ENCODE peak calls at places on chromosomes 6 and 20, in ten cellular contexts. X is HL-60, B is astrocyte of the spinal cord, N is fibroblast of lung, R is progenitor cell of endocrine pancreas, Y is WTC11, P is activated B cell treated with CpG ODN at 0.5 μM for 24 hours, E is BJ, I is astrocyte of the cerebellum, C is AG09309. S is an unnamed sample.

GRCh38 chr6:155452576-155452975 is 3.1 kb downstream of the NOX3 start:
- DNase-seq in X (no peak), B (peak), N (peak), R (no peak), Y (no peak), P (no peak), E (no peak), I (no peak), C (no peak), S (no peak)

GRCh38 chr6:4561078-4561435 is 215.1 kb upstream of the CDYL start:
- DNase-seq in X (no peak), B (no peak), N (no peak), R (no peak), Y (no peak), P (no peak), E (no peak), I (no peak), C (no peak), S (no peak)

GRCh38 chr20:46022411-46023147 is 6.4 kb upstream of the SLC12A5 start:
- DNase-seq in X (peak), B (no peak), N (no peak), R (peak), Y (peak), P (peak), E (no peak), I (no peak), C (no peak), S (no peak)

GRCh38 chr6:54988576-54988975 is 142.0 kb downstream of the FAM83B start:
- DNase-seq in X (no peak), B (no peak), N (peak), R (no peak), Y (no peak), P (no peak), E (no peak), I (no peak), C (no peak), S (no peak)

GRCh38 chr20:11020712-11021111 is 346.9 kb upstream of the JAG1 start:
- DNase-seq in X (no peak), B (no peak), N (no peak), R (no peak), Y (no peak), P (no peak), E (no peak), I (no peak), C (no peak), S (no peak)

GRCh38 chr6:11279213-11279780 is 46.8 kb upstream of the NEDD9 start:
- DNase-seq in X (no peak), B (no peak), N (no peak), R (no peak), Y (no peak), P (no peak), E (no peak), I (no peak), C (no peak), S (no peak)

GRCh38 chr20:461254-462198 is 807 bp downstream of the TBC1D20 start:
- DNase-seq in X (peak), B (peak), N (peak), R (peak), Y (peak), P (no peak), E (no peak), I (no peak), C (no peak), S (no peak)

GRCh38 chr6:28922004-28922840 is 1.6 kb downstream of the TRIM27 start:
- DNase-seq in X (peak), B (peak), N (peak), R (no peak), Y (no peak), P (no peak), E (no peak), I (no peak), C (no peak), S (no peak)

GRCh38 chr20:54129350-54129749 is 44.4 kb downstream of the CYP24A1 start:
- DNase-seq in X (no peak), B (no peak), N (no peak), R (no peak), Y (no peak), P (no peak), E (no peak), I (no peak), C (no peak), S (no peak)

GRCh38 chr20:54133434-54134427 is 40.1 kb downstream of the CYP24A1 start:
- DNase-seq in X (no peak), B (no peak), N (peak), R (no peak), Y (no peak), P (no peak), E (no peak), I (no peak), C (no peak), S (no peak)

GRCh38 chr20:54131675-54132611 is 41.8 kb downstream of the CYP24A1 start:
- DNase-seq in X (no peak), B (no peak), N (peak), R (no peak), Y (no peak), P (no peak), E (no peak), I (no peak), C (no peak), S (no peak)

GRCh38 chr20:54134445-54135220 is 39.2 kb downstream of the CYP24A1 start:
- DNase-seq in X (no peak), B (peak), N (peak), R (no peak), Y (no peak), P (no peak), E (no peak), I (no peak), C (no peak), S (no peak)

DNA sequence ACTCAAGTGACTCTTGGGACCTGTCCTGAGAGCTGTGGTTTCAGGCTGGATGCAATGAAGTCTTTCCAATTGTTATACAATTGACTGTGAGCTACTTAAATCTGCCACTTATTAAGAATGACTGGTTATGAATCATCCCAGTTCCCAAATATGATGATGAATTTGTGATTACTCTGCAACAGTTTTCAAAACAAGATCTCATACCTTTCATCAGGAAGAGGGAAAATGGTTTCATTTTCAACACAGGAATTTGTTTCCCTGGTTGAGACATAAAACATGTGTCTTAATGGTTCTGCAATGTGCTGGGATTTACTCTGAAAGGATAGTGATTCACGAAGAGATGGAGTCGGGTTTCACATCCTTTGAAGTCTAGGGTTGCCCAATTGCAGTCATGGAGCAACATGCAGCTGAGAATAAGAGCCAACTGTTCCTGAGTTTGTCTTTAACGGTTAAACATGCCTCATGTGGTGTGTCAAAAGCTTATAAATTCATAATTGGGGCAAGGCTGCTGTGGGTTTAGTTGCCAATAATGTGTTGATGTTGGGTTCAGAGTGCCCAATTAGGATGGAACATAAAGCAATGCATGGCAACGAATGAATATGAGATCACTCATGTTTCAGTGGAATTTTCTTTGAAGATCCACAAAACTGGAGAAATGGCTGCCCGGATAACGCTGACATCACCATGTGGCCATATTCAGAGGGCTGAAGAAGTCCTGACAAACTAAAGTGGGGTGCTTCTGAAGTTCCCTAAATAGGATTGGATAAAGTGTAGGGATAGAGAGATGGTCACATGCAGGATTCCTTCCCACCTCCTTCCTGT is 41.0 kb downstream of the CYP24A1 start:
- DNase-seq in X (no peak), B (peak), N (peak), R (no peak), Y (no peak), P (no peak), E (peak), I (peak), C (peak), S (no peak)
- TF ChIP-seq CTCF in X (no peak), B (no peak), N (no peak), R (no peak), Y (no peak), P (no peak), E (no peak), I (no peak), C (no peak), S (no peak)

GRCh38 chr6:44628347-44628746 is 240.8 kb downstream of the CDC5L start:
- DNase-seq in X (no peak), B (no peak), N (no peak), R (no peak), Y (no peak), P (no peak), E (no peak), I (no peak), C (no peak), S (no peak)

GRCh38 chr6:44627879-44628271 is 240.4 kb downstream of the CDC5L start:
- DNase-seq in X (no peak), B (no peak), N (no peak), R (no peak), Y (no peak), P (no peak), E (no peak), I (no peak), C (no peak), S (no peak)

GRCh38 chr6:44631968-44632367 is 244.5 kb downstream of the CDC5L start:
- DNase-seq in X (no peak), B (no peak), N (peak), R (no peak), Y (no peak), P (no peak), E (no peak), I (no peak), C (no peak), S (no peak)

GRCh38 chr6:44629636-44630035 is 242.1 kb downstream of the CDC5L start:
- DNase-seq in X (no peak), B (no peak), N (no peak), R (no peak), Y (no peak), P (no peak), E (no peak), I (no peak), C (no peak), S (no peak)

DNA sequence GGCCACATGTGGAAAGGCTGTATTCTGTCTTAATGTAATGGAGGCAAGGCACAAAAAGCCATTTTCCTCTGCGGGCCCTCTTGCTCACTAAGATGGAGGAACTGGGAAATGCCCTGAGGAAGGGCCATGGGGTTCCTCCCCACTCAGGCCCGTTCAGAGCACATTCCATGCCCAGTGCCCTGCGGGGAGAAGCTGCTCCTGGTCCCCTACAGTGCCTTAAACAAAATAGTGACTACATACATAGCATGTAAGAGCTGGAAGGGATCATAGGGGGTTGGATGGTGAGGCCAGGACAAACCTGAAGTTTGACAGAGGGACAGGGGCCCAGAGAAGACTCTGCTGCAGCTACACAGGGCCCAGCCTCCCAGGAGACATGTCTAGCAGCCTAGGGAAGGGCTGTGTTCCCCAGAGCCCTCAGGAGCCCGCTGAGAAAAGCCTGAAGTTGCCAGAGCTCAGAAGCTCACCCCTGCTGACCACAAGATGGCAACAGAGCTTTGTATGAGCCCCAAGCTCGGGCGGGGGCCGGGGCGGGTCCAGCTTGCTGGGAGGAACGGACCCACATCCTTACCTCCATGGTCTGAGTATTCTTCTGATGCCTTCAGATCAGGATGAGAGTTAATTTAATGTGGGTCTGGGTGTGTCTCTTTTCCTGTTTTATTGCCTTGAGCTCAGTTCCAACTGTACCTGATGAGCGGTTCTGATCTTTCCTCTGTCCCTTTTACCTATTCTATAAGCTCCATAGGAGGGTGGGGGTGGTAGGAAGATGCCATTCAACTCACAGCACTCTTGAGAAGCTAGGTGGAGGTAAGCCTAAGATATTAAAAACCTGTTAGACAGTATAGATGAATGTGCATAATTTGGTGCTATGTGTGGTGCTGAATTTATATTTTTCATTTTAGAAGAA is 242.9 kb downstream of the CDC5L start:
- DNase-seq in X (peak), B (peak), N (peak), R (peak), Y (peak), P (no peak), E (no peak), I (peak), C (no peak), S (peak)
- TF ChIP-seq CTCF in X (peak), B (peak), N (peak), R (peak), Y (peak), P (no peak), E (peak), I (peak), C (peak), S (peak)

DNA sequence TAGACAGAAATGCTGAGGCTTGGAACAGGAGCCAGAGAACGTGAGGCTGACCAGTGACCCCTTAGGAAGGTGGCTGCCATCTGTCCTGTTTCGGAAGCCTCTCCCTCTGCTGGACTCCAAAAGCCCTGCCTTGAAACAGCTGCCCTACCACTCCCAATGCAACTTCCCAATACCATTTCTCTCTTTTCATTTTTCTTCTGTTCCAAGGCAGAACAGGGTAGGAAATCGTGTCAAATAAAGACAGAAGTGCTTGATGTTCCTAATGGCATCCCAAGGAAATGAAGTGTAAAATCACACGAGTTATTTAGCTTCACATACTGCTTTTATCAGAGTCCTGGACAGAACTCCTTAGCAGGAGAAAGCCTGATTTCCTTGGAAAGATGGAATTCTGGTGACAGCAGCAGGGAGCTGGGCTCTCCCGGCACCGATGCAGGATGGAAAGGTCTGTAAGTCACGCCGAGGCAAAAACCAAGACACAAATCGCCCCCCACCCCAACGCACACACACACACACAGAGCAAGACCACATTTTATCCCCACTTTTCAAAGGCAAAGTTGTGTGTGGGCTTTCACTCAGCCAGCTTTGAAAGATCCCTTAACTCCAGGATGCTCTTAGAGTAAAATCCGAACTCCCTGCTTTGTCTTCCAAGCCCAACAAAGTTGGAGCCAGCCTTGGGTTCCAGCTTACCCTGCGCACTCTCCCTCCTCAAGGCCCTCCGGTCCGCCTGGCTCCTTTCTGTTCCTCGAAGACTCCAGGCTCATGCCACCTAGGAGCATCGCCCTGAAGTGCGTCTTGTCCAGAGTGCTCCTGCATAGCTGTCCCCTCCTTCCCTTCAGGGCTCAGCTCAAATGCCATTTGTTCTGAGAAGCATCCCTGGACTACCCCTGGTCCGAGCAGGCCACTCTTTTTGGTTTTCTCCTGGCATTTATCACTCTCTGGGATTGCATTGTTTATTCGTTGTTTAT is 11.6 kb upstream of the STX16 start:
- DNase-seq in X (no peak), B (no peak), N (no peak), R (no peak), Y (no peak), P (no peak), E (no peak), I (no peak), C (no peak), S (no peak)
- TF ChIP-seq CTCF in X (no peak), B (peak), N (no peak), R (no peak), Y (no peak), P (no peak), E (no peak), I (peak), C (peak), S (no peak)

DNA sequence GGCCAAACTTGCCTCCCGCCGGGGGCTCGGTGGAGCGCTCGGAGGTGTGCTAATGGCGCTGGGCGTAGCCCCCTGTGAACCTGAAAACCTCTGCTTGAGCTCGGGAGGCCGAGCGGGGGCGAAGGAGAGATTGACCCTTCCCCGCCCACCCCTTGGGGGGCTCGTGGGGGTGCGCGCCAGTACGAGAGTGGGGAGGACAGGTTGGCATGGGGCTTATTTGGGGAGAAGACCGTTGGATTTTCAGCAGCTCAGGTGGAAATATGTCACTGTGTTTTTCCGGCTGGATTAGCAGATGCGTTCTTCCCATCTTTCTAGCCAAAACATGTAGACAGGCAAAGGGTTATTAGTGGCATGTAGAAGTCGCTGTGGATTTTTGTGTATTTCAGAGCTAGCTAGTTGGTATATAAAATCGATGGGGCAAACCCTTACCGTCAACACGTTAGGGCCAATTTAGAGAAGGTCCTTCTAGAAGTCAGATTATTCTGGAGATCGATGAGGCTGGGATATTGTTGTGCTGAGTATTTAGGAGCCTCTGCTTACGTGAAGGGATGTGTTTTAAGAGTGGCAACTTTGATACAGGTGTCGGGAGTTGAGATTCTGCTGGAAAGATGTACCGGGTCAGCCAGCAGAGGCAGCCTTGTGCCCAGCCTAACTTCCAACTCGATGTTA is 525 bp downstream of the NCOA7 start:
- DNase-seq in X (peak), B (peak), N (peak), R (no peak), Y (no peak), P (no peak), E (no peak), I (no peak), C (no peak), S (no peak)
- TF ChIP-seq CTCF in X (peak), B (peak), N (peak), R (peak), Y (no peak), P (no peak), E (peak), I (peak), C (peak), S (peak)

GRCh38 chr20:50646483-50646996 is 44.8 kb downstream of the RIPOR3 start:
- DNase-seq in X (no peak), B (peak), N (peak), R (no peak), Y (no peak), P (no peak), E (peak), I (no peak), C (peak), S (no peak)
- TF ChIP-seq CTCF in X (no peak), B (peak), N (peak), R (peak), Y (peak), P (no peak), E (peak), I (peak), C (peak), S (no peak)

GRCh38 chr20:51022803-51023616 is at the start of gene KCNG1:
- DNase-seq in X (peak), B (peak), N (peak), R (peak), Y (peak), P (peak), E (no peak), I (no peak), C (no peak), S (no peak)
- TF ChIP-seq CTCF in X (no peak), B (no peak), N (no peak), R (peak), Y (no peak), P (no peak), E (no peak), I (no peak), C (no peak), S (no peak)

DNA sequence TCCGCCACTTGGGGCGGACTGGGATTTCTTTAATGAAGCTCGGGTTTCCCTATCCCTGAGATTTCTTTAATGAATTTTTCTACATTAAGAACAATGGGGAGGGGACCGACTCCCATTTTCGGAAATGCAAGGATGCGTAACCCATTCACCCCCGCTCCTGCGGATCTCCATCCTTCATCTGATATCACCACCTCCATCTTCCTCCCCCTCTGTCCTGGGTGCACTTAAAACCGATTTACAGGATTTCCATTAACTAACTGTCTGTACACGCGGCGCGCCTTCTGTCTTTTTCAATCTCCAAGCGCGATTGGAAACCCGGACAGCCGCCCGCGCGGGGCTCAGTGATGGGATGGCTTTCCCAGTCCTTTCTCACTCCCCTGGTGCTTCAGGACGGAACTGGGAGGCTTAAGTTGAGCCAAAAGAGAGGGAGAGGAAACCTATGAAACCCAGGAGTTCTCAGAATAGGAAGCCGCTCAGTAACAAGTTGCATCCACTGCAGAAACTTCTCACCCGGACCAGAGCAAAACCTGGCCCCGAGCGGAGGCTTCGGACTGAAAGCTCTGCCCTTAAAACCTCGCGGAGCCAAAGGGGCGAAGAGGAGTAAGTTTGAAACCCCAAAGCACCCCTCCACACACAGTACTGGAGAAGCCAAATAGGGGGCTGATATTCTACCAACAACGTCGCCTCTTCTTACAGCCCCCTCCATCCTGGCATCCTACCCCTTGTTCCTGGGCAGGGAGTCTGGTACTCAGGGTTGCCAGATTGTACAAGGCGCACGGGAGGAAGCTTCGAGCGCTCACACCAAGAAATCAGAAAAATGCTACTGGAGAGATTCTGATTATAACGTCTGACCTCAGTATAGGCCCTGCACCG is 721 bp upstream of the COL12A1 start:
- DNase-seq in X (no peak), B (peak), N (peak), R (no peak), Y (no peak), P (no peak), E (no peak), I (no peak), C (no peak), S (peak)
- TF ChIP-seq CTCF in X (no peak), B (no peak), N (no peak), R (no peak), Y (no peak), P (no peak), E (peak), I (peak), C (peak), S (no peak)

GRCh38 chr20:63819224-63819917 is 11.7 kb downstream of the ZBTB46 start:
- DNase-seq in X (peak), B (no peak), N (no peak), R (no peak), Y (no peak), P (no peak), E (no peak), I (no peak), C (no peak), S (no peak)
- TF ChIP-seq CTCF in X (peak), B (peak), N (peak), R (peak), Y (no peak), P (no peak), E (peak), I (peak), C (peak), S (peak)

GRCh38 chr20:40578961-40579360 is 110.1 kb downstream of the MAFB start:
- DNase-seq in X (no peak), B (no peak), N (no peak), R (no peak), Y (no peak), P (no peak), E (no peak), I (no peak), C (no peak), S (no peak)
- TF ChIP-seq CTCF in X (no peak), B (no peak), N (no peak), R (no peak), Y (no peak), P (no peak), E (no peak), I (no peak), C (no peak), S (no peak)